ENCODE peak calls at places on chromosomes 11 and 22, in six cellular contexts. One of them, this sample, is unnamed.

GRCh38 chr11:77175869-77176539 is 48.0 kb downstream of the MYO7A start:
- DNase-seq in brain pericyte: no peak
- DNase-seq in endothelial cell: peak; percentile 44
- DNase-seq in heart left ventricle: peak; percentile 71
- DNase-seq in A172: no peak
- DNase-seq in cardiac muscle cell: peak; percentile 31
- DNase-seq in this sample: no peak

GRCh38 chr11:110774138-110775014 is 62.1 kb upstream of the ARHGAP20 start:
- DNase-seq in brain pericyte: no peak
- DNase-seq in endothelial cell: no peak
- DNase-seq in heart left ventricle: no peak
- DNase-seq in A172: no peak
- DNase-seq in cardiac muscle cell: no peak
- DNase-seq in this sample: no peak

GRCh38 chr11:8693010-8693551 is 10.5 kb downstream of the RPL27A start:
- DNase-seq in brain pericyte: no peak
- DNase-seq in endothelial cell: no peak
- DNase-seq in heart left ventricle: no peak
- DNase-seq in A172: no peak
- DNase-seq in cardiac muscle cell: no peak
- DNase-seq in this sample: no peak

GRCh38 chr11:64600281-64600992 is 9.4 kb downstream of the SLC22A12 start:
- DNase-seq in brain pericyte: no peak
- DNase-seq in endothelial cell: no peak
- DNase-seq in heart left ventricle: no peak
- DNase-seq in A172: no peak
- DNase-seq in cardiac muscle cell: no peak
- DNase-seq in this sample: no peak

GRCh38 chr22:46969491-46969890 is 207.0 kb downstream of the TBC1D22A start:
- DNase-seq in brain pericyte: no peak
- DNase-seq in endothelial cell: no peak
- DNase-seq in heart left ventricle: no peak
- DNase-seq in A172: no peak
- DNase-seq in cardiac muscle cell: no peak
- DNase-seq in this sample: no peak

GRCh38 chr11:64553554-64554201 is 37.3 kb upstream of the SLC22A12 start:
- DNase-seq in brain pericyte: no peak
- DNase-seq in endothelial cell: peak; percentile 66
- DNase-seq in heart left ventricle: peak; percentile 71
- DNase-seq in A172: peak; percentile 17
- DNase-seq in cardiac muscle cell: peak; percentile 68
- DNase-seq in this sample: peak; percentile 81

GRCh38 chr11:134691474-134691873 is 279.4 kb upstream of the B3GAT1 start:
- DNase-seq in brain pericyte: no peak
- DNase-seq in endothelial cell: no peak
- DNase-seq in heart left ventricle: no peak
- DNase-seq in A172: no peak
- DNase-seq in cardiac muscle cell: no peak
- DNase-seq in this sample: no peak

GRCh38 chr11:34114014-34114413 is 8.6 kb downstream of the NAT10 start:
- DNase-seq in brain pericyte: no peak
- DNase-seq in endothelial cell: no peak
- DNase-seq in heart left ventricle: no peak
- DNase-seq in A172: no peak
- DNase-seq in cardiac muscle cell: no peak
- DNase-seq in this sample: no peak

GRCh38 chr11:33135216-33135615 is 26.1 kb downstream of the CSTF3 start:
- DNase-seq in brain pericyte: peak; percentile 7
- DNase-seq in endothelial cell: no peak
- DNase-seq in heart left ventricle: no peak
- DNase-seq in A172: no peak
- DNase-seq in cardiac muscle cell: peak; percentile 42
- DNase-seq in this sample: no peak

GRCh38 chr11:121265586-121265985 is 27.0 kb upstream of the SC5D start:
- DNase-seq in brain pericyte: no peak
- DNase-seq in endothelial cell: no peak
- DNase-seq in heart left ventricle: no peak
- DNase-seq in A172: no peak
- DNase-seq in cardiac muscle cell: no peak
- DNase-seq in this sample: no peak

GRCh38 chr11:69376155-69377028 is 82.4 kb downstream of the MYEOV start:
- DNase-seq in brain pericyte: no peak
- DNase-seq in endothelial cell: no peak
- DNase-seq in heart left ventricle: no peak
- DNase-seq in A172: no peak
- DNase-seq in cardiac muscle cell: no peak
- DNase-seq in this sample: no peak

GRCh38 chr11:3873712-3874349 is 18.4 kb downstream of the STIM1 start:
- DNase-seq in brain pericyte: no peak
- DNase-seq in endothelial cell: no peak
- DNase-seq in heart left ventricle: no peak
- DNase-seq in A172: no peak
- DNase-seq in cardiac muscle cell: peak; percentile 41
- DNase-seq in this sample: no peak

GRCh38 chr11:11640152-11640551 is 18.3 kb upstream of the GALNT18 start:
- DNase-seq in brain pericyte: no peak
- DNase-seq in endothelial cell: no peak
- DNase-seq in heart left ventricle: no peak
- DNase-seq in A172: no peak
- DNase-seq in cardiac muscle cell: no peak
- DNase-seq in this sample: no peak

GRCh38 chr11:7571640-7572000 is 57.8 kb downstream of the PPFIBP2 start:
- DNase-seq in brain pericyte: no peak
- DNase-seq in endothelial cell: peak; percentile 79
- DNase-seq in heart left ventricle: peak; percentile 69
- DNase-seq in A172: peak; percentile 66
- DNase-seq in cardiac muscle cell: peak; percentile 77
- DNase-seq in this sample: peak; percentile 77

GRCh38 chr11:115488945-115489344 is 15.3 kb downstream of the CADM1 start:
- DNase-seq in brain pericyte: no peak
- DNase-seq in endothelial cell: no peak
- DNase-seq in heart left ventricle: no peak
- DNase-seq in A172: peak; percentile 86
- DNase-seq in cardiac muscle cell: no peak
- DNase-seq in this sample: no peak

GRCh38 chr11:44814881-44815592 is 88.3 kb downstream of the TSPAN18 start:
- DNase-seq in brain pericyte: no peak
- DNase-seq in endothelial cell: no peak
- DNase-seq in heart left ventricle: no peak
- DNase-seq in A172: no peak
- DNase-seq in cardiac muscle cell: no peak
- DNase-seq in this sample: no peak

GRCh38 chr22:37045958-37046357 is 5.6 kb upstream of the KCTD17 start:
- DNase-seq in brain pericyte: no peak
- DNase-seq in endothelial cell: peak; percentile 31
- DNase-seq in heart left ventricle: no peak
- DNase-seq in A172: peak; percentile 15
- DNase-seq in cardiac muscle cell: peak; percentile 25
- DNase-seq in this sample: no peak

GRCh38 chr11:122186439-122187080 is 70.5 kb upstream of the BLID start:
- DNase-seq in brain pericyte: no peak
- DNase-seq in endothelial cell: no peak
- DNase-seq in heart left ventricle: no peak
- DNase-seq in A172: peak; percentile 91
- DNase-seq in cardiac muscle cell: no peak
- DNase-seq in this sample: no peak